ENCODE peak calls at places on chromosomes 7 and 10, in nine cellular contexts. One of them, this sample, is unnamed. For H3K36me3, the result is how much of the 10 kb centered on the place peaks cover.

GRCh38 chr7:66921396-66921917 is 432 bp downstream of the TMEM248 start:
- DNase-seq in sigmoid colon: peak
- DNase-seq in transverse colon: peak
- DNase-seq in tibial artery: peak
- DNase-seq in adipocyte: peak
- DNase-seq in spleen: peak
- DNase-seq in kidney epithelial cell: no peak
- DNase-seq in body of pancreas: peak
- DNase-seq in right lobe of liver: peak
- DNase-seq in this sample: peak

GRCh38 chr7:121752706-121753105 is 120.3 kb upstream of the PTPRZ1 start:
- DNase-seq in kidney epithelial cell: no peak
- DNase-seq in right lobe of liver: no peak
- DNase-seq in spleen: no peak
- DNase-seq in sigmoid colon: no peak
- DNase-seq in adipocyte: peak
- DNase-seq in transverse colon: no peak
- DNase-seq in tibial artery: no peak
- DNase-seq in body of pancreas: no peak
- DNase-seq in this sample: no peak

GRCh38 chr10:69558559-69558958 is 14.7 kb downstream of the NEUROG3 start:
- DNase-seq in body of pancreas: no peak
- DNase-seq in right lobe of liver: no peak
- DNase-seq in adipocyte: no peak
- DNase-seq in kidney epithelial cell: no peak
- DNase-seq in tibial artery: no peak
- DNase-seq in sigmoid colon: no peak
- DNase-seq in transverse colon: no peak
- DNase-seq in spleen: no peak
- DNase-seq in this sample: no peak

GRCh38 chr10:132676193-132676891 is 109.6 kb downstream of the NKX6-2 start:
- DNase-seq in body of pancreas: peak
- DNase-seq in kidney epithelial cell: no peak
- DNase-seq in transverse colon: no peak
- DNase-seq in spleen: peak
- DNase-seq in tibial artery: peak
- DNase-seq in right lobe of liver: peak
- DNase-seq in adipocyte: no peak
- DNase-seq in sigmoid colon: peak
- DNase-seq in this sample: peak

GRCh38 chr7:96887426-96887825 is 117.9 kb upstream of the DLX6 start:
- DNase-seq in kidney epithelial cell: no peak
- DNase-seq in body of pancreas: no peak
- DNase-seq in sigmoid colon: no peak
- DNase-seq in transverse colon: no peak
- DNase-seq in tibial artery: no peak
- DNase-seq in adipocyte: peak
- DNase-seq in spleen: no peak
- DNase-seq in right lobe of liver: no peak
- DNase-seq in this sample: no peak

GRCh38 chr7:156639426-156640256 is 933 bp upstream of the RNF32 start:
- DNase-seq in adipocyte: no peak
- DNase-seq in transverse colon: peak
- DNase-seq in spleen: no peak
- DNase-seq in sigmoid colon: no peak
- DNase-seq in right lobe of liver: no peak
- DNase-seq in kidney epithelial cell: no peak
- DNase-seq in body of pancreas: peak
- DNase-seq in tibial artery: no peak
- DNase-seq in this sample: peak

GRCh38 chr7:27182285-27182827 is 2.7 kb downstream of the HOXA11 start:
- DNase-seq in tibial artery: peak
- DNase-seq in right lobe of liver: peak
- DNase-seq in body of pancreas: peak
- DNase-seq in adipocyte: no peak
- DNase-seq in spleen: peak
- DNase-seq in kidney epithelial cell: no peak
- DNase-seq in sigmoid colon: peak
- DNase-seq in transverse colon: peak
- DNase-seq in this sample: no peak

GRCh38 chr10:75972494-75973276 is 541.3 kb downstream of the LRMDA start:
- DNase-seq in spleen: no peak
- DNase-seq in adipocyte: peak
- DNase-seq in tibial artery: no peak
- DNase-seq in transverse colon: no peak
- DNase-seq in kidney epithelial cell: no peak
- DNase-seq in right lobe of liver: no peak
- DNase-seq in body of pancreas: peak
- DNase-seq in sigmoid colon: peak
- DNase-seq in this sample: no peak

GRCh38 chr10:87961314-87961713 is 97.9 kb downstream of the PTEN start:
- DNase-seq in right lobe of liver: no peak
- DNase-seq in transverse colon: no peak
- DNase-seq in kidney epithelial cell: peak
- DNase-seq in spleen: no peak
- DNase-seq in tibial artery: no peak
- DNase-seq in adipocyte: peak
- DNase-seq in sigmoid colon: no peak
- DNase-seq in body of pancreas: no peak
- DNase-seq in this sample: no peak

GRCh38 chr7:2567663-2568238 is 9.0 kb downstream of the IQCE start:
- DNase-seq in kidney epithelial cell: no peak
- DNase-seq in sigmoid colon: no peak
- DNase-seq in right lobe of liver: no peak
- DNase-seq in tibial artery: no peak
- DNase-seq in adipocyte: peak
- DNase-seq in body of pancreas: no peak
- DNase-seq in transverse colon: no peak
- DNase-seq in spleen: no peak
- DNase-seq in this sample: no peak

GRCh38 chr7:77528368-77528767 is 8.7 kb upstream of the PTPN12 start:
- DNase-seq in sigmoid colon: no peak
- DNase-seq in body of pancreas: no peak
- DNase-seq in spleen: no peak
- DNase-seq in right lobe of liver: no peak
- DNase-seq in adipocyte: no peak
- DNase-seq in transverse colon: no peak
- DNase-seq in kidney epithelial cell: no peak
- DNase-seq in tibial artery: no peak
- DNase-seq in this sample: no peak

GRCh38 chr7:130649004-130649790 is 19.4 kb downstream of the COPG2 start:
- DNase-seq in adipocyte: peak
- DNase-seq in kidney epithelial cell: no peak
- DNase-seq in spleen: no peak
- DNase-seq in transverse colon: no peak
- DNase-seq in tibial artery: no peak
- DNase-seq in sigmoid colon: no peak
- DNase-seq in body of pancreas: no peak
- DNase-seq in right lobe of liver: no peak
- DNase-seq in this sample: no peak

GRCh38 chr7:155533827-155534690 is 12.3 kb downstream of the CNPY1 start:
- DNase-seq in body of pancreas: no peak
- DNase-seq in right lobe of liver: no peak
- DNase-seq in kidney epithelial cell: no peak
- DNase-seq in adipocyte: peak
- DNase-seq in tibial artery: no peak
- DNase-seq in sigmoid colon: peak
- DNase-seq in transverse colon: no peak
- DNase-seq in spleen: peak
- DNase-seq in this sample: peak

GRCh38 chr7:94395141-94396041 is 696 bp downstream of the COL1A2 start:
- DNase-seq in adipocyte: peak
- DNase-seq in body of pancreas: peak
- DNase-seq in sigmoid colon: peak
- DNase-seq in right lobe of liver: no peak
- DNase-seq in tibial artery: peak
- DNase-seq in kidney epithelial cell: peak
- DNase-seq in transverse colon: peak
- DNase-seq in spleen: no peak
- DNase-seq in this sample: no peak

GRCh38 chr10:12902959-12903358 is 98.6 kb downstream of the CCDC3 start:
- DNase-seq in kidney epithelial cell: no peak
- DNase-seq in body of pancreas: no peak
- DNase-seq in adipocyte: no peak
- DNase-seq in transverse colon: no peak
- DNase-seq in sigmoid colon: no peak
- DNase-seq in spleen: no peak
- DNase-seq in tibial artery: no peak
- DNase-seq in right lobe of liver: no peak
- DNase-seq in this sample: no peak

GRCh38 chr10:36591436-36591835 is 534.0 kb upstream of the ANKRD30A start:
- DNase-seq in body of pancreas: no peak
- DNase-seq in adipocyte: peak
- DNase-seq in spleen: no peak
- DNase-seq in transverse colon: no peak
- DNase-seq in kidney epithelial cell: no peak
- DNase-seq in tibial artery: no peak
- DNase-seq in sigmoid colon: no peak
- DNase-seq in right lobe of liver: no peak
- DNase-seq in this sample: no peak

GRCh38 chr7:97022451-97023306 is 2.0 kb downstream of the DLX5 start:
- DNase-seq in right lobe of liver: no peak
- DNase-seq in spleen: no peak
- DNase-seq in adipocyte: peak
- DNase-seq in body of pancreas: no peak
- DNase-seq in transverse colon: no peak
- DNase-seq in kidney epithelial cell: no peak
- DNase-seq in tibial artery: no peak
- DNase-seq in sigmoid colon: no peak
- DNase-seq in this sample: no peak

GRCh38 chr10:29646960-29647431 is 12.2 kb upstream of the SVIL start:
- DNase-seq in spleen: no peak
- DNase-seq in transverse colon: no peak
- DNase-seq in sigmoid colon: peak
- DNase-seq in tibial artery: no peak
- DNase-seq in right lobe of liver: no peak
- DNase-seq in body of pancreas: no peak
- DNase-seq in kidney epithelial cell: no peak
- DNase-seq in adipocyte: peak
- DNase-seq in this sample: no peak

DNA sequence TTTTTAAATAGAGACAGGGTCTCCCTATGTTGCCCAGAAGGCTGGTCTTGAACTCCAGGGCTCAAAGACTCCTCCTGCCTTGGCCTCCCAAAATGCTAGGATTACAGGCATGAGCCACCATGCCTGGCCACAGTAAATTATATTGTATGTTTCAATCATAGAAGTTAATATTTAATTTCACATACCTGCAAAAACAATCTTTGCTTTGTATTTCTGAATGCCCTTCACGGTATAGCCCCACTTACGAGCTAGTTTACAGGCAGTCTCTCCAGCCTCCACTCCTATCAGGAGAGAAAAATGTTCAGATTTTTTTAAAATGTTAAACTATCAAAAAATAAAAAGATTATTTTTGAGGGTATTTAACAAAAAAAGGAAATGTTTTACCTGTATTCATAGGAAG is 10.4 kb downstream of the OAT start:
- DNase-seq in tibial artery: no peak
- DNase-seq in kidney epithelial cell: no peak
- DNase-seq in transverse colon: no peak
- DNase-seq in sigmoid colon: no peak
- DNase-seq in right lobe of liver: no peak
- DNase-seq in adipocyte: no peak
- DNase-seq in body of pancreas: no peak
- DNase-seq in spleen: no peak
- DNase-seq in this sample: no peak
- H3K36me3 ChIP-seq in tibial artery: half or more
- H3K36me3 ChIP-seq in kidney epithelial cell: under half
- H3K36me3 ChIP-seq in transverse colon: under half
- H3K36me3 ChIP-seq in sigmoid colon: under half
- H3K36me3 ChIP-seq in right lobe of liver: under half
- H3K36me3 ChIP-seq in adipocyte: half or more
- H3K36me3 ChIP-seq in body of pancreas: under half
- H3K36me3 ChIP-seq in spleen: under half
- H3K36me3 ChIP-seq in this sample: under half

GRCh38 chr7:99032928-99033327 is 111.0 kb downstream of the SMURF1 start:
- DNase-seq in transverse colon: no peak
- DNase-seq in tibial artery: no peak
- DNase-seq in sigmoid colon: no peak
- DNase-seq in adipocyte: no peak
- DNase-seq in right lobe of liver: no peak
- DNase-seq in spleen: no peak
- DNase-seq in body of pancreas: no peak
- DNase-seq in kidney epithelial cell: no peak
- DNase-seq in this sample: no peak
- H3K36me3 ChIP-seq in transverse colon: under half
- H3K36me3 ChIP-seq in tibial artery: half or more
- H3K36me3 ChIP-seq in sigmoid colon: half or more
- H3K36me3 ChIP-seq in adipocyte: half or more
- H3K36me3 ChIP-seq in right lobe of liver: under half
- H3K36me3 ChIP-seq in spleen: half or more
- H3K36me3 ChIP-seq in body of pancreas: under half
- H3K36me3 ChIP-seq in kidney epithelial cell: under half
- H3K36me3 ChIP-seq in this sample: half or more

GRCh38 chr7:44383566-44383965 is 58.2 kb upstream of the CAMK2B start:
- DNase-seq in kidney epithelial cell: peak
- DNase-seq in transverse colon: no peak
- DNase-seq in tibial artery: peak
- DNase-seq in spleen: peak
- DNase-seq in sigmoid colon: no peak
- DNase-seq in right lobe of liver: peak
- DNase-seq in body of pancreas: no peak
- DNase-seq in adipocyte: peak
- DNase-seq in this sample: no peak
- H3K36me3 ChIP-seq in kidney epithelial cell: under half
- H3K36me3 ChIP-seq in transverse colon: under half
- H3K36me3 ChIP-seq in tibial artery: under half
- H3K36me3 ChIP-seq in spleen: under half
- H3K36me3 ChIP-seq in sigmoid colon: under half
- H3K36me3 ChIP-seq in right lobe of liver: under half
- H3K36me3 ChIP-seq in body of pancreas: under half
- H3K36me3 ChIP-seq in adipocyte: under half
- H3K36me3 ChIP-seq in this sample: under half

GRCh38 chr10:102151774-102152544 is at the start of gene NOLC1:
- DNase-seq in adipocyte: peak
- DNase-seq in tibial artery: peak
- DNase-seq in kidney epithelial cell: peak
- DNase-seq in transverse colon: peak
- DNase-seq in spleen: peak
- DNase-seq in right lobe of liver: peak
- DNase-seq in body of pancreas: peak
- DNase-seq in sigmoid colon: peak
- DNase-seq in this sample: peak

GRCh38 chr10:102150970-102151773 is 1.0 kb upstream of the NOLC1 start:
- DNase-seq in adipocyte: peak
- DNase-seq in sigmoid colon: no peak
- DNase-seq in tibial artery: no peak
- DNase-seq in spleen: peak
- DNase-seq in transverse colon: no peak
- DNase-seq in kidney epithelial cell: no peak
- DNase-seq in body of pancreas: no peak
- DNase-seq in right lobe of liver: no peak
- DNase-seq in this sample: no peak

GRCh38 chr10:102152545-102152890 is 329 bp downstream of the NOLC1 start:
- DNase-seq in transverse colon: peak
- DNase-seq in spleen: no peak
- DNase-seq in adipocyte: peak
- DNase-seq in sigmoid colon: no peak
- DNase-seq in tibial artery: no peak
- DNase-seq in kidney epithelial cell: no peak
- DNase-seq in right lobe of liver: no peak
- DNase-seq in body of pancreas: no peak
- DNase-seq in this sample: no peak

GRCh38 chr10:102146971-102147428 is 5.2 kb upstream of the NOLC1 start:
- DNase-seq in body of pancreas: no peak
- DNase-seq in sigmoid colon: no peak
- DNase-seq in right lobe of liver: no peak
- DNase-seq in kidney epithelial cell: no peak
- DNase-seq in tibial artery: no peak
- DNase-seq in spleen: no peak
- DNase-seq in transverse colon: no peak
- DNase-seq in adipocyte: no peak
- DNase-seq in this sample: no peak

GRCh38 chr10:102148275-102148674 is 3.9 kb upstream of the NOLC1 start:
- DNase-seq in right lobe of liver: no peak
- DNase-seq in sigmoid colon: no peak
- DNase-seq in transverse colon: no peak
- DNase-seq in adipocyte: no peak
- DNase-seq in tibial artery: no peak
- DNase-seq in body of pancreas: no peak
- DNase-seq in kidney epithelial cell: no peak
- DNase-seq in spleen: no peak
- DNase-seq in this sample: no peak
- H3K36me3 ChIP-seq in right lobe of liver: under half
- H3K36me3 ChIP-seq in sigmoid colon: under half
- H3K36me3 ChIP-seq in transverse colon: under half
- H3K36me3 ChIP-seq in adipocyte: half or more
- H3K36me3 ChIP-seq in tibial artery: half or more
- H3K36me3 ChIP-seq in body of pancreas: under half
- H3K36me3 ChIP-seq in kidney epithelial cell: under half
- H3K36me3 ChIP-seq in spleen: under half
- H3K36me3 ChIP-seq in this sample: half or more

This sample was measured in upper lobe of right lung.